ENCODE peak calls at places on chromosomes 11 and 22, in nine cellular contexts. One of them, this sample, is unnamed.

GRCh38 chr11:106187860-106188456 is 110.5 kb downstream of the AASDHPPT start:
- DNase-seq in GOT3: no peak
- DNase-seq in transverse colon: no peak
- DNase-seq in activated CD4-positive, alpha-beta T cell treated with anti-CD3 and anti-CD28 coated beads for 4 hours: no peak
- DNase-seq in stimulated activated CD4-positive, alpha-beta T cell treated with anti-CD3 and anti-CD28 coated beads, Interleukin-2, amount 100 ng/mL, for 48 hours: no peak
- DNase-seq in heart left ventricle: no peak
- DNase-seq in GM20000: no peak
- DNase-seq in AG08395: no peak
- DNase-seq in activated naive CD4-positive, alpha-beta T cell treated with anti-CD3 and anti-CD28 coated beads, Interleukin-2, amount 10 ng/mL, durations not matched to agents 7 days and 5 days: no peak
- DNase-seq in this sample: no peak

GRCh38 chr11:128517457-128518230 is 69.7 kb downstream of the ETS1 start:
- DNase-seq in GOT3: no peak
- DNase-seq in transverse colon: no peak
- DNase-seq in activated CD4-positive, alpha-beta T cell treated with anti-CD3 and anti-CD28 coated beads for 4 hours: no peak
- DNase-seq in stimulated activated CD4-positive, alpha-beta T cell treated with anti-CD3 and anti-CD28 coated beads, Interleukin-2, amount 100 ng/mL, for 48 hours: no peak
- DNase-seq in heart left ventricle: no peak
- DNase-seq in GM20000: no peak
- DNase-seq in AG08395: peak; percentile 45
- DNase-seq in activated naive CD4-positive, alpha-beta T cell treated with anti-CD3 and anti-CD28 coated beads, Interleukin-2, amount 10 ng/mL, durations not matched to agents 7 days and 5 days: no peak
- DNase-seq in this sample: no peak

GRCh38 chr11:16397355-16397754 is 41.0 kb upstream of the SOX6 start:
- DNase-seq in GOT3: no peak
- DNase-seq in transverse colon: no peak
- DNase-seq in activated CD4-positive, alpha-beta T cell treated with anti-CD3 and anti-CD28 coated beads for 4 hours: no peak
- DNase-seq in stimulated activated CD4-positive, alpha-beta T cell treated with anti-CD3 and anti-CD28 coated beads, Interleukin-2, amount 100 ng/mL, for 48 hours: no peak
- DNase-seq in heart left ventricle: no peak
- DNase-seq in GM20000: no peak
- DNase-seq in AG08395: no peak
- DNase-seq in activated naive CD4-positive, alpha-beta T cell treated with anti-CD3 and anti-CD28 coated beads, Interleukin-2, amount 10 ng/mL, durations not matched to agents 7 days and 5 days: no peak
- DNase-seq in this sample: no peak

GRCh38 chr11:135033545-135033944 is 621.5 kb upstream of the B3GAT1 start:
- DNase-seq in GOT3: no peak
- DNase-seq in transverse colon: no peak
- DNase-seq in activated CD4-positive, alpha-beta T cell treated with anti-CD3 and anti-CD28 coated beads for 4 hours: no peak
- DNase-seq in stimulated activated CD4-positive, alpha-beta T cell treated with anti-CD3 and anti-CD28 coated beads, Interleukin-2, amount 100 ng/mL, for 48 hours: no peak
- DNase-seq in heart left ventricle: no peak
- DNase-seq in GM20000: no peak
- DNase-seq in AG08395: peak; percentile 5
- DNase-seq in activated naive CD4-positive, alpha-beta T cell treated with anti-CD3 and anti-CD28 coated beads, Interleukin-2, amount 10 ng/mL, durations not matched to agents 7 days and 5 days: no peak
- DNase-seq in this sample: peak; percentile 29

GRCh38 chr22:33697640-33698039 is 222.6 kb downstream of the LARGE1 start:
- DNase-seq in GOT3: no peak
- DNase-seq in transverse colon: no peak
- DNase-seq in activated CD4-positive, alpha-beta T cell treated with anti-CD3 and anti-CD28 coated beads for 4 hours: no peak
- DNase-seq in stimulated activated CD4-positive, alpha-beta T cell treated with anti-CD3 and anti-CD28 coated beads, Interleukin-2, amount 100 ng/mL, for 48 hours: no peak
- DNase-seq in heart left ventricle: no peak
- DNase-seq in GM20000: no peak
- DNase-seq in AG08395: peak; percentile 22
- DNase-seq in activated naive CD4-positive, alpha-beta T cell treated with anti-CD3 and anti-CD28 coated beads, Interleukin-2, amount 10 ng/mL, durations not matched to agents 7 days and 5 days: no peak
- DNase-seq in this sample: no peak

GRCh38 chr22:45159652-45160462 is 3.9 kb upstream of the NUP50 start:
- DNase-seq in GOT3: no peak
- DNase-seq in transverse colon: peak; percentile 33
- DNase-seq in activated CD4-positive, alpha-beta T cell treated with anti-CD3 and anti-CD28 coated beads for 4 hours: no peak
- DNase-seq in stimulated activated CD4-positive, alpha-beta T cell treated with anti-CD3 and anti-CD28 coated beads, Interleukin-2, amount 100 ng/mL, for 48 hours: no peak
- DNase-seq in heart left ventricle: no peak
- DNase-seq in GM20000: no peak
- DNase-seq in AG08395: no peak
- DNase-seq in activated naive CD4-positive, alpha-beta T cell treated with anti-CD3 and anti-CD28 coated beads, Interleukin-2, amount 10 ng/mL, durations not matched to agents 7 days and 5 days: no peak
- DNase-seq in this sample: no peak

GRCh38 chr11:102794382-102794781 is 3.6 kb downstream of the MMP1 start:
- DNase-seq in GOT3: no peak
- DNase-seq in transverse colon: no peak
- DNase-seq in activated CD4-positive, alpha-beta T cell treated with anti-CD3 and anti-CD28 coated beads for 4 hours: no peak
- DNase-seq in stimulated activated CD4-positive, alpha-beta T cell treated with anti-CD3 and anti-CD28 coated beads, Interleukin-2, amount 100 ng/mL, for 48 hours: no peak
- DNase-seq in heart left ventricle: no peak
- DNase-seq in GM20000: peak; percentile 52
- DNase-seq in AG08395: peak; percentile 28
- DNase-seq in activated naive CD4-positive, alpha-beta T cell treated with anti-CD3 and anti-CD28 coated beads, Interleukin-2, amount 10 ng/mL, durations not matched to agents 7 days and 5 days: no peak
- DNase-seq in this sample: no peak

GRCh38 chr22:33357894-33358440 is 299.8 kb upstream of the SYN3 start:
- DNase-seq in GOT3: no peak
- DNase-seq in transverse colon: no peak
- DNase-seq in activated CD4-positive, alpha-beta T cell treated with anti-CD3 and anti-CD28 coated beads for 4 hours: no peak
- DNase-seq in stimulated activated CD4-positive, alpha-beta T cell treated with anti-CD3 and anti-CD28 coated beads, Interleukin-2, amount 100 ng/mL, for 48 hours: no peak
- DNase-seq in heart left ventricle: no peak
- DNase-seq in GM20000: no peak
- DNase-seq in AG08395: no peak
- DNase-seq in activated naive CD4-positive, alpha-beta T cell treated with anti-CD3 and anti-CD28 coated beads, Interleukin-2, amount 10 ng/mL, durations not matched to agents 7 days and 5 days: no peak
- DNase-seq in this sample: no peak

GRCh38 chr22:26781591-26781990 is 124.2 kb downstream of the MIAT start:
- DNase-seq in GOT3: no peak
- DNase-seq in transverse colon: no peak
- DNase-seq in activated CD4-positive, alpha-beta T cell treated with anti-CD3 and anti-CD28 coated beads for 4 hours: no peak
- DNase-seq in stimulated activated CD4-positive, alpha-beta T cell treated with anti-CD3 and anti-CD28 coated beads, Interleukin-2, amount 100 ng/mL, for 48 hours: no peak
- DNase-seq in heart left ventricle: no peak
- DNase-seq in GM20000: no peak
- DNase-seq in AG08395: no peak
- DNase-seq in activated naive CD4-positive, alpha-beta T cell treated with anti-CD3 and anti-CD28 coated beads, Interleukin-2, amount 10 ng/mL, durations not matched to agents 7 days and 5 days: no peak
- DNase-seq in this sample: no peak

GRCh38 chr22:43136255-43136654 is 6.9 kb downstream of the MCAT start:
- DNase-seq in GOT3: no peak
- DNase-seq in transverse colon: peak; percentile 57
- DNase-seq in activated CD4-positive, alpha-beta T cell treated with anti-CD3 and anti-CD28 coated beads for 4 hours: peak; percentile 32
- DNase-seq in stimulated activated CD4-positive, alpha-beta T cell treated with anti-CD3 and anti-CD28 coated beads, Interleukin-2, amount 100 ng/mL, for 48 hours: no peak
- DNase-seq in heart left ventricle: peak; percentile 40
- DNase-seq in GM20000: peak; percentile 82
- DNase-seq in AG08395: peak; percentile 57
- DNase-seq in activated naive CD4-positive, alpha-beta T cell treated with anti-CD3 and anti-CD28 coated beads, Interleukin-2, amount 10 ng/mL, durations not matched to agents 7 days and 5 days: peak; percentile 59
- DNase-seq in this sample: peak; percentile 55

GRCh38 chr11:7896026-7896785 is 34.9 kb downstream of the OR10A6 start:
- DNase-seq in GOT3: no peak
- DNase-seq in transverse colon: no peak
- DNase-seq in activated CD4-positive, alpha-beta T cell treated with anti-CD3 and anti-CD28 coated beads for 4 hours: no peak
- DNase-seq in stimulated activated CD4-positive, alpha-beta T cell treated with anti-CD3 and anti-CD28 coated beads, Interleukin-2, amount 100 ng/mL, for 48 hours: no peak
- DNase-seq in heart left ventricle: no peak
- DNase-seq in GM20000: no peak
- DNase-seq in AG08395: no peak
- DNase-seq in activated naive CD4-positive, alpha-beta T cell treated with anti-CD3 and anti-CD28 coated beads, Interleukin-2, amount 10 ng/mL, durations not matched to agents 7 days and 5 days: no peak
- DNase-seq in this sample: no peak

GRCh38 chr11:65448418-65449196 is 26.0 kb downstream of the NEAT1 start:
- DNase-seq in GOT3: no peak
- DNase-seq in transverse colon: peak; percentile 42
- DNase-seq in activated CD4-positive, alpha-beta T cell treated with anti-CD3 and anti-CD28 coated beads for 4 hours: no peak
- DNase-seq in stimulated activated CD4-positive, alpha-beta T cell treated with anti-CD3 and anti-CD28 coated beads, Interleukin-2, amount 100 ng/mL, for 48 hours: no peak
- DNase-seq in heart left ventricle: no peak
- DNase-seq in GM20000: no peak
- DNase-seq in AG08395: no peak
- DNase-seq in activated naive CD4-positive, alpha-beta T cell treated with anti-CD3 and anti-CD28 coated beads, Interleukin-2, amount 10 ng/mL, durations not matched to agents 7 days and 5 days: no peak
- DNase-seq in this sample: no peak

GRCh38 chr11:111402411-111402810 is 23.3 kb upstream of the POU2AF1 start:
- DNase-seq in GOT3: no peak
- DNase-seq in transverse colon: no peak
- DNase-seq in activated CD4-positive, alpha-beta T cell treated with anti-CD3 and anti-CD28 coated beads for 4 hours: no peak
- DNase-seq in stimulated activated CD4-positive, alpha-beta T cell treated with anti-CD3 and anti-CD28 coated beads, Interleukin-2, amount 100 ng/mL, for 48 hours: no peak
- DNase-seq in heart left ventricle: no peak
- DNase-seq in GM20000: no peak
- DNase-seq in AG08395: no peak
- DNase-seq in activated naive CD4-positive, alpha-beta T cell treated with anti-CD3 and anti-CD28 coated beads, Interleukin-2, amount 10 ng/mL, durations not matched to agents 7 days and 5 days: no peak
- DNase-seq in this sample: no peak

GRCh38 chr11:14350215-14350614 is 8.8 kb downstream of the RRAS2 start:
- DNase-seq in GOT3: no peak
- DNase-seq in transverse colon: no peak
- DNase-seq in activated CD4-positive, alpha-beta T cell treated with anti-CD3 and anti-CD28 coated beads for 4 hours: no peak
- DNase-seq in stimulated activated CD4-positive, alpha-beta T cell treated with anti-CD3 and anti-CD28 coated beads, Interleukin-2, amount 100 ng/mL, for 48 hours: no peak
- DNase-seq in heart left ventricle: no peak
- DNase-seq in GM20000: no peak
- DNase-seq in AG08395: no peak
- DNase-seq in activated naive CD4-positive, alpha-beta T cell treated with anti-CD3 and anti-CD28 coated beads, Interleukin-2, amount 10 ng/mL, durations not matched to agents 7 days and 5 days: no peak
- DNase-seq in this sample: no peak

GRCh38 chr22:44180706-44181032 is at the start of gene PARVG:
- DNase-seq in GOT3: no peak
- DNase-seq in transverse colon: peak; percentile 30
- DNase-seq in activated CD4-positive, alpha-beta T cell treated with anti-CD3 and anti-CD28 coated beads for 4 hours: peak; percentile 26
- DNase-seq in stimulated activated CD4-positive, alpha-beta T cell treated with anti-CD3 and anti-CD28 coated beads, Interleukin-2, amount 100 ng/mL, for 48 hours: peak; percentile 21
- DNase-seq in heart left ventricle: no peak
- DNase-seq in GM20000: peak; percentile 83
- DNase-seq in AG08395: no peak
- DNase-seq in activated naive CD4-positive, alpha-beta T cell treated with anti-CD3 and anti-CD28 coated beads, Interleukin-2, amount 10 ng/mL, durations not matched to agents 7 days and 5 days: peak; percentile 72
- DNase-seq in this sample: no peak

GRCh38 chr11:114587398-114587953 is 8.1 kb downstream of the NXPE4 start:
- DNase-seq in GOT3: no peak
- DNase-seq in transverse colon: no peak
- DNase-seq in activated CD4-positive, alpha-beta T cell treated with anti-CD3 and anti-CD28 coated beads for 4 hours: no peak
- DNase-seq in stimulated activated CD4-positive, alpha-beta T cell treated with anti-CD3 and anti-CD28 coated beads, Interleukin-2, amount 100 ng/mL, for 48 hours: no peak
- DNase-seq in heart left ventricle: no peak
- DNase-seq in GM20000: no peak
- DNase-seq in AG08395: no peak
- DNase-seq in activated naive CD4-positive, alpha-beta T cell treated with anti-CD3 and anti-CD28 coated beads, Interleukin-2, amount 10 ng/mL, durations not matched to agents 7 days and 5 days: no peak
- DNase-seq in this sample: no peak

GRCh38 chr11:88115828-88116410 is 59.3 kb downstream of the RAB38 start:
- DNase-seq in GOT3: no peak
- DNase-seq in transverse colon: no peak
- DNase-seq in activated CD4-positive, alpha-beta T cell treated with anti-CD3 and anti-CD28 coated beads for 4 hours: no peak
- DNase-seq in stimulated activated CD4-positive, alpha-beta T cell treated with anti-CD3 and anti-CD28 coated beads, Interleukin-2, amount 100 ng/mL, for 48 hours: no peak
- DNase-seq in heart left ventricle: no peak
- DNase-seq in GM20000: no peak
- DNase-seq in AG08395: no peak
- DNase-seq in activated naive CD4-positive, alpha-beta T cell treated with anti-CD3 and anti-CD28 coated beads, Interleukin-2, amount 10 ng/mL, durations not matched to agents 7 days and 5 days: no peak
- DNase-seq in this sample: no peak

GRCh38 chr22:37630839-37631435 is 8.5 kb upstream of the SH3BP1 start:
- DNase-seq in GOT3: no peak
- DNase-seq in transverse colon: no peak
- DNase-seq in activated CD4-positive, alpha-beta T cell treated with anti-CD3 and anti-CD28 coated beads for 4 hours: no peak
- DNase-seq in stimulated activated CD4-positive, alpha-beta T cell treated with anti-CD3 and anti-CD28 coated beads, Interleukin-2, amount 100 ng/mL, for 48 hours: no peak
- DNase-seq in heart left ventricle: no peak
- DNase-seq in GM20000: no peak
- DNase-seq in AG08395: no peak
- DNase-seq in activated naive CD4-positive, alpha-beta T cell treated with anti-CD3 and anti-CD28 coated beads, Interleukin-2, amount 10 ng/mL, durations not matched to agents 7 days and 5 days: no peak
- DNase-seq in this sample: no peak

GRCh38 chr11:14148653-14149273 is 186.2 kb downstream of the SPON1 start:
- DNase-seq in GOT3: no peak
- DNase-seq in transverse colon: no peak
- DNase-seq in activated CD4-positive, alpha-beta T cell treated with anti-CD3 and anti-CD28 coated beads for 4 hours: no peak
- DNase-seq in stimulated activated CD4-positive, alpha-beta T cell treated with anti-CD3 and anti-CD28 coated beads, Interleukin-2, amount 100 ng/mL, for 48 hours: no peak
- DNase-seq in heart left ventricle: no peak
- DNase-seq in GM20000: peak; percentile 23
- DNase-seq in AG08395: peak; percentile 51
- DNase-seq in activated naive CD4-positive, alpha-beta T cell treated with anti-CD3 and anti-CD28 coated beads, Interleukin-2, amount 10 ng/mL, durations not matched to agents 7 days and 5 days: no peak
- DNase-seq in this sample: no peak

GRCh38 chr22:34427436-34427835 is 507.2 kb upstream of the LARGE1 start:
- DNase-seq in GOT3: no peak
- DNase-seq in transverse colon: no peak
- DNase-seq in activated CD4-positive, alpha-beta T cell treated with anti-CD3 and anti-CD28 coated beads for 4 hours: no peak
- DNase-seq in stimulated activated CD4-positive, alpha-beta T cell treated with anti-CD3 and anti-CD28 coated beads, Interleukin-2, amount 100 ng/mL, for 48 hours: no peak
- DNase-seq in heart left ventricle: no peak
- DNase-seq in GM20000: no peak
- DNase-seq in AG08395: no peak
- DNase-seq in activated naive CD4-positive, alpha-beta T cell treated with anti-CD3 and anti-CD28 coated beads, Interleukin-2, amount 10 ng/mL, durations not matched to agents 7 days and 5 days: no peak
- DNase-seq in this sample: no peak

This sample was measured in neural crest cell.